ENCODE peak calls at places on chromosome 12, in four cellular contexts. W is lower lobe of right lung, Z is body of pancreas, B is NCI-H1436. E is an unnamed sample.

GRCh38 chr12:115251727-115252126 is 567.8 kb upstream of the TBX3 start:
- DNase-seq in B (no peak), W (no peak), Z (no peak), E (no peak)

GRCh38 chr12:18905134-18905533 is 167.2 kb downstream of the CAPZA3 start:
- DNase-seq in B (no peak), Z (no peak), W (no peak), E (no peak)

GRCh38 chr12:92290016-92290685 is 144.5 kb upstream of the BTG1 start:
- DNase-seq in Z (no peak), W (no peak), B (no peak), E (no peak)

GRCh38 chr12:113310489-113310888 is 24.4 kb downstream of the SLC8B1 start:
- DNase-seq in W (no peak), Z (no peak), B (no peak), E (no peak)

GRCh38 chr12:13805038-13805437 is 176.4 kb downstream of the GRIN2B start:
- DNase-seq in B (no peak), W (no peak), Z (no peak), E (no peak)

GRCh38 chr12:80325167-80325959 is 118.7 kb upstream of the PTPRQ start:
- DNase-seq in Z (no peak), W (no peak), B (no peak), E (no peak)

GRCh38 chr12:115620816-115621215 is 656.7 kb downstream of the MED13L start:
- DNase-seq in B (no peak), W (no peak), Z (no peak), E (no peak)

GRCh38 chr12:51819851-51820720 is 28.4 kb downstream of the FIGNL2 start:
- DNase-seq in Z (peak), W (peak), B (peak), E (peak)

GRCh38 chr12:109987615-109988014 is 8.6 kb downstream of the GIT2 start:
- DNase-seq in B (no peak), W (no peak), Z (no peak), E (no peak)